ENCODE peak calls at places on chromosome 21, in seven cellular contexts. D is cardiac muscle cell, O is PC-9, W is left lung, H is right cardiac atrium, X is activated T-cell treated with anti-CD3 and anti-CD28 coated beads for 1 hour, J is LoVo. U is an unnamed sample.
A peak's percentile ranks its signal among the peaks of the same experiment; 100 is the strongest.

GRCh38 chr21:31688603-31689368 is 29.3 kb downstream of the SOD1 start:
- DNase-seq in H (no peak), W (no peak), D (no peak), X (no peak), J (no peak), O (no peak), U (no peak)

GRCh38 chr21:39715804-39716397 is 29.1 kb upstream of the IGSF5 start:
- DNase-seq in O (peak; percentile 20), J (peak; percentile 61), D (peak; percentile 64), W (no peak), X (peak; percentile 23), H (peak; percentile 50), U (no peak)

GRCh38 chr21:39251326-39251725 is 62.1 kb downstream of the BRWD1 start:
- DNase-seq in H (no peak), O (no peak), W (no peak), X (no peak), D (no peak), J (no peak), U (no peak)

GRCh38 chr21:38992737-38993136 is 187.0 kb downstream of the ETS2 start:
- DNase-seq in W (no peak), X (no peak), H (no peak), O (no peak), D (no peak), J (no peak), U (no peak)

GRCh38 chr21:15034126-15034848 is 30.5 kb downstream of the NRIP1 start:
- DNase-seq in O (no peak), X (no peak), W (no peak), H (no peak), J (no peak), D (peak; percentile 25), U (no peak)

GRCh38 chr21:44918581-44919033 is 2.1 kb downstream of the ITGB2 start:
- DNase-seq in J (no peak), D (no peak), H (no peak), O (no peak), X (no peak), W (no peak), U (no peak)

GRCh38 chr21:32306021-32306780 is 7.5 kb downstream of the MRAP start:
- DNase-seq in O (no peak), J (no peak), D (peak; percentile 43), X (no peak), W (no peak), H (no peak), U (no peak)

GRCh38 chr21:43322805-43323204 is 104.1 kb downstream of the SIK1 start:
- DNase-seq in X (no peak), J (no peak), D (no peak), H (no peak), O (no peak), W (no peak), U (no peak)

GRCh38 chr21:41762236-41762635 is 4.6 kb downstream of the RIPK4 start:
- DNase-seq in O (no peak), X (no peak), J (no peak), H (no peak), D (peak; percentile 44), W (no peak), U (no peak)

GRCh38 chr21:14987370-14988170 is 77.2 kb downstream of the NRIP1 start:
- DNase-seq in H (no peak), J (no peak), W (no peak), D (no peak), O (no peak), X (no peak), U (no peak)

GRCh38 chr21:14488805-14489204 is 57.3 kb downstream of the SAMSN1 start:
- DNase-seq in J (no peak), O (no peak), H (no peak), X (no peak), D (no peak), W (no peak), U (no peak)

GRCh38 chr21:27036736-27037301 is 69.9 kb upstream of the ADAMTS5 start:
- DNase-seq in D (no peak), W (no peak), O (no peak), J (no peak), H (no peak), X (no peak), U (no peak)

GRCh38 chr21:32782698-32783097 is 11.1 kb upstream of the PAXBP1 start:
- DNase-seq in X (no peak), H (no peak), W (no peak), J (peak; percentile 1), O (no peak), D (no peak), U (no peak)

GRCh38 chr21:44872568-44873355 is 728 bp downstream of the PTTG1IP start:
- DNase-seq in O (no peak), H (peak; percentile 54), D (peak; percentile 55), J (no peak), W (peak; percentile 56), X (no peak), U (no peak)

GRCh38 chr21:37223804-37224345 is 43.3 kb downstream of the VPS26C start:
- DNase-seq in J (no peak), H (no peak), D (no peak), W (no peak), X (no peak), O (no peak), U (no peak)

GRCh38 chr21:31273278-31273677 is 70.8 kb downstream of the TIAM1 start:
- DNase-seq in H (no peak), O (no peak), W (no peak), D (no peak), X (no peak), J (no peak), U (no peak)

GRCh38 chr21:44881586-44881939 is 8.1 kb upstream of the PTTG1IP start:
- DNase-seq in W (no peak), H (no peak), O (no peak), J (no peak), D (no peak), X (no peak), U (no peak)

GRCh38 chr21:17514124-17514481 is 1.3 kb downstream of the CXADR start:
- DNase-seq in D (peak; percentile 10), O (peak; percentile 19), W (no peak), J (peak; percentile 33), H (no peak), X (no peak), U (no peak)

GRCh38 chr21:45026833-45027232 is 47.5 kb upstream of the ADARB1 start:
- DNase-seq in D (no peak), J (no peak), O (no peak), H (no peak), W (no peak), X (no peak), U (no peak)

GRCh38 chr21:15063081-15063820 is 1.5 kb downstream of the NRIP1 start:
- DNase-seq in X (no peak), O (peak; percentile 3), H (no peak), J (no peak), W (no peak), D (peak; percentile 37), U (peak; percentile 31)

GRCh38 chr21:31201144-31201543 is 142.9 kb downstream of the TIAM1 start:
- DNase-seq in H (no peak), D (no peak), O (no peak), W (no peak), J (no peak), X (no peak), U (no peak)

GRCh38 chr21:15986277-15986676 is 256.5 kb downstream of the USP25 start:
- DNase-seq in J (no peak), X (no peak), D (peak; percentile 45), H (no peak), O (no peak), W (no peak), U (no peak)

U was measured in stimulated activated CD4-positive, alpha-beta T cell treated with anti-CD3 and anti-CD28 coated beads, Interleukin-2, amount 100 ng/mL, for 4 hours.